ENCODE peak calls at places on chromosomes 1 and 21, in eight cellular contexts. K is IMR-90, I is AG08396, L is AML-193, Y is HEK293T, M is choroid plexus epithelial cell, R is Calu3, F is EL. P is an unnamed sample.

GRCh38 chr1:153882296-153882912 is 40.4 kb downstream of the GATAD2B start:
- DNase-seq in K (peak; percentile 28), I (no peak), L (no peak), Y (no peak), M (no peak), R (no peak), F (no peak), P (no peak)

GRCh38 chr1:22275626-22276395 is 132.9 kb upstream of the WNT4 start:
- DNase-seq in K (peak; percentile 49), I (peak; percentile 87), L (peak; percentile 5), Y (peak; percentile 81), M (peak; percentile 78), R (peak; percentile 77), F (peak; percentile 54), P (no peak)

GRCh38 chr1:159088050-159088449 is 11.5 kb upstream of the AIM2 start:
- DNase-seq in K (peak; percentile 78), I (peak; percentile 51), L (peak; percentile 62), Y (no peak), M (peak; percentile 56), R (no peak), F (peak; percentile 93), P (no peak)

GRCh38 chr21:37618081-37618480 is 251.5 kb downstream of the DYRK1A start:
- DNase-seq in K (no peak), I (no peak), L (no peak), Y (no peak), M (no peak), R (no peak), F (no peak), P (no peak)

GRCh38 chr1:94926365-94926914 is 470 bp downstream of the CNN3 start:
- DNase-seq in K (peak; percentile 53), I (peak; percentile 76), L (no peak), Y (peak; percentile 72), M (peak; percentile 59), R (peak; percentile 78), F (peak; percentile 67), P (peak; percentile 76)

GRCh38 chr1:230210979-230211336 is 143.9 kb downstream of the GALNT2 start:
- DNase-seq in K (no peak), I (no peak), L (no peak), Y (no peak), M (no peak), R (no peak), F (no peak), P (no peak)

GRCh38 chr1:10932088-10932487 is 80.4 kb upstream of the TARDBP start:
- DNase-seq in K (no peak), I (no peak), L (no peak), Y (no peak), M (no peak), R (no peak), F (no peak), P (no peak)

GRCh38 chr1:41682845-41683630 is 198.6 kb upstream of the EDN2 start:
- DNase-seq in K (peak; percentile 41), I (no peak), L (no peak), Y (no peak), M (no peak), R (no peak), F (no peak), P (no peak)

GRCh38 chr1:244712669-244713068 is 59.7 kb downstream of the DESI2 start:
- DNase-seq in K (no peak), I (no peak), L (no peak), Y (no peak), M (no peak), R (no peak), F (no peak), P (no peak)

GRCh38 chr1:203473281-203473680 is 2.3 kb upstream of the PRELP start:
- DNase-seq in K (no peak), I (no peak), L (no peak), Y (no peak), M (no peak), R (no peak), F (no peak), P (no peak)

GRCh38 chr1:58814251-58815068 is 30.6 kb upstream of the JUN start:
- DNase-seq in K (peak; percentile 39), I (no peak), L (no peak), Y (peak; percentile 18), M (peak; percentile 33), R (peak; percentile 83), F (no peak), P (peak; percentile 72)

GRCh38 chr21:41680444-41681335 is 86.2 kb downstream of the RIPK4 start:
- DNase-seq in K (no peak), I (no peak), L (no peak), Y (no peak), M (no peak), R (peak; percentile 28), F (no peak), P (no peak)

GRCh38 chr1:14238472-14239059 is 359.9 kb upstream of the KAZN start:
- DNase-seq in K (no peak), I (no peak), L (no peak), Y (no peak), M (no peak), R (no peak), F (no peak), P (peak; percentile 77)

GRCh38 chr1:181714428-181714827 is 231.1 kb downstream of the CACNA1E start:
- DNase-seq in K (no peak), I (no peak), L (no peak), Y (no peak), M (no peak), R (no peak), F (no peak), P (no peak)

GRCh38 chr1:39958801-39959200 is 3.9 kb downstream of the MFSD2A start:
- DNase-seq in K (no peak), I (no peak), L (no peak), Y (no peak), M (no peak), R (no peak), F (no peak), P (no peak)

GRCh38 chr1:79042539-79042938 is 36.0 kb upstream of the ADGRL4 start:
- DNase-seq in K (no peak), I (no peak), L (no peak), Y (no peak), M (no peak), R (no peak), F (no peak), P (no peak)

P was measured in ascending aorta.